ENCODE peak calls at places on chromosomes 5 and 9, in five cellular contexts. P is endodermal cell; L is HTR-8/SVneo; J is activated naive CD8-positive, alpha-beta T cell treated with anti-CD3 and anti-CD28 coated beads, Interleukin-2, amount 50 U/mL, for 24 hours; A is NCI-H774. Z is an unnamed sample.

GRCh38 chr9:34463098-34463900 is 4.7 kb downstream of the DNAI1 start:
- DNase-seq in P (peak), L (no peak), J (peak), A (no peak), Z (no peak)

GRCh38 chr9:109194157-109194556 is 27.1 kb upstream of the FRRS1L start:
- DNase-seq in P (no peak), L (no peak), J (no peak), A (no peak), Z (no peak)

GRCh38 chr5:172501708-172502379 is 47.5 kb upstream of the SH3PXD2B start:
- DNase-seq in P (peak), L (no peak), J (no peak), A (no peak), Z (no peak)

GRCh38 chr5:77920350-77921046 is 144.4 kb upstream of the TBCA start:
- DNase-seq in P (no peak), L (no peak), J (no peak), A (no peak), Z (no peak)

GRCh38 chr5:78327761-78328510 is 32.5 kb upstream of the SCAMP1 start:
- DNase-seq in P (no peak), L (no peak), J (no peak), A (no peak), Z (no peak)

GRCh38 chr5:149636861-149637246 is 55.6 kb downstream of the ARHGEF37 start:
- DNase-seq in P (peak), L (peak), J (no peak), A (peak), Z (peak)

GRCh38 chr5:58462154-58462553 is 2.3 kb upstream of the PLK2 start:
- DNase-seq in P (no peak), L (peak), J (no peak), A (no peak), Z (no peak)

GRCh38 chr5:141650851-141651727 is at the start of gene FCHSD1:
- DNase-seq in P (peak), L (peak), J (peak), A (peak), Z (peak)

GRCh38 chr5:133820516-133820915 is 147.9 kb downstream of the C5orf15 start:
- DNase-seq in P (no peak), L (no peak), J (no peak), A (no peak), Z (no peak)

GRCh38 chr5:137254695-137255094 is 244.4 kb downstream of the SPOCK1 start:
- DNase-seq in P (no peak), L (no peak), J (no peak), A (no peak), Z (no peak)

GRCh38 chr5:170757669-170758068 is 25.9 kb upstream of the GABRP start:
- DNase-seq in P (no peak), L (no peak), J (no peak), A (no peak), Z (no peak)

GRCh38 chr9:136462664-136463063 is 20.2 kb downstream of the SEC16A start:
- DNase-seq in P (no peak), L (no peak), J (no peak), A (no peak), Z (no peak)

GRCh38 chr5:175420383-175420782 is 23.6 kb downstream of the DRD1 start:
- DNase-seq in P (no peak), L (no peak), J (no peak), A (no peak), Z (no peak)

GRCh38 chr9:15469862-15470261 is 40.9 kb downstream of the PSIP1 start:
- DNase-seq in P (no peak), L (no peak), J (no peak), A (no peak), Z (no peak)

GRCh38 chr9:73805111-73805510 is 653.4 kb downstream of the ANXA1 start:
- DNase-seq in P (no peak), L (no peak), J (no peak), A (no peak), Z (no peak)

GRCh38 chr5:170200876-170201275 is 31.9 kb upstream of the C5orf58 start:
- DNase-seq in P (no peak), L (no peak), J (no peak), A (no peak), Z (no peak)

GRCh38 chr5:154278908-154279307 is 88.4 kb downstream of the GALNT10 start:
- DNase-seq in P (no peak), L (no peak), J (no peak), A (no peak), Z (no peak)

Z was measured in HuH-7.5.